ENCODE peak calls at places on chromosomes 2 and 18, in eight cellular contexts. U is spleen, H is HepG2, J is esophagus muscularis mucosa, T is SK-N-SH, V is H1, F is K562, O is stomach. A is an unnamed sample.

GRCh38 chr2:16425462-16426336 is 239.9 kb downstream of the CYRIA start:
- DNase-seq in U (no peak), H (peak), J (no peak), T (peak), V (no peak), F (no peak), O (peak), A (no peak)

GRCh38 chr2:98833172-98833916 is 102.4 kb upstream of the MGAT4A start:
- DNase-seq in U (no peak), H (no peak), J (no peak), T (no peak), V (no peak), F (no peak), O (no peak), A (no peak)

GRCh38 chr18:11664286-11664685 is 24.8 kb upstream of the GNAL start:
- DNase-seq in U (no peak), H (no peak), J (peak), T (no peak), V (no peak), F (no peak), O (no peak), A (peak)

GRCh38 chr2:64391459-64391858 is 62.5 kb upstream of the LGALSL start:
- DNase-seq in U (no peak), H (no peak), J (no peak), T (no peak), V (no peak), F (no peak), O (no peak), A (peak)

GRCh38 chr2:234947556-234947955 is 4.3 kb upstream of the SH3BP4 start:
- DNase-seq in U (no peak), H (no peak), J (no peak), T (no peak), V (no peak), F (no peak), O (no peak), A (no peak)

GRCh38 chr2:37449686-37450392 is 105.4 kb downstream of the QPCT start:
- DNase-seq in U (no peak), H (no peak), J (no peak), T (no peak), V (no peak), F (no peak), O (peak), A (no peak)

GRCh38 chr2:68734688-68735525 is at the start of gene ARHGAP25:
- DNase-seq in U (no peak), H (no peak), J (peak), T (no peak), V (no peak), F (no peak), O (no peak), A (no peak)

GRCh38 chr2:37583867-37584266 is 87.6 kb downstream of the CDC42EP3 start:
- DNase-seq in U (no peak), H (no peak), J (no peak), T (no peak), V (no peak), F (no peak), O (no peak), A (no peak)

GRCh38 chr2:56183643-56184499 is at the start of gene CCDC85A:
- DNase-seq in U (peak), H (peak), J (peak), T (peak), V (peak), F (peak), O (peak), A (no peak)

GRCh38 chr2:56185101-56185581 is 1.4 kb downstream of the CCDC85A start:
- DNase-seq in U (peak), H (no peak), J (peak), T (peak), V (no peak), F (no peak), O (no peak), A (no peak)

GRCh38 chr2:56184500-56184996 is 758 bp downstream of the CCDC85A start:
- DNase-seq in U (peak), H (no peak), J (peak), T (no peak), V (no peak), F (peak), O (no peak), A (no peak)

GRCh38 chr2:56179931-56180330 is 3.9 kb upstream of the CCDC85A start:
- DNase-seq in U (no peak), H (no peak), J (peak), T (no peak), V (no peak), F (no peak), O (no peak), A (no peak)

GRCh38 chr2:56182420-56182819 is 1.4 kb upstream of the CCDC85A start:
- DNase-seq in U (no peak), H (no peak), J (peak), T (no peak), V (no peak), F (no peak), O (no peak), A (no peak)
- TF ChIP-seq POLR2AphosphoS5 in U (no peak), H (no peak), J (no peak), T (no peak), V (peak), F (no peak), O (no peak), A (no peak)

DNA sequence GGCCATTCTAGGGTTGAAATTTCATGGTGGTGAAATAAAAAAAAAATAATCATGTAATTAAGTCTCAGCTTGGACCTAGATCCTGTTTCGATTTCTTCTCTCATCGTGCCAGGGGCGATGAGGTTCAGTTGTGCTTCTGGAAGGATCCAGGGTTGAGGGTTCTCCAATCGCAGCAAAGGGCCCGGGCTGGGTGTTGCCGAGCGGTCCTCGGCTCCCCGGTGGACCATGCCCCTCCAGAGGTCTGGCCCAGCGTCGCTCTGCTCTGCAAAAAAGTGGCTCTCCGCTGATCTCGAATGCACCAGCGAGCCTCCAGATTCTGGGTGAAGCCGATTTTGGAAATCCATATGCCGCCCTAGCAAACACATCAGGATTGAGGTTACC is 39.0 kb downstream of the EN1 start:
- DNase-seq in U (no peak), H (no peak), J (no peak), T (no peak), V (no peak), F (no peak), O (no peak), A (no peak)
- H3K27ac ChIP-seq in U (no peak), H (no peak), J (no peak), T (no peak), V (no peak), F (no peak), O (no peak), A (no peak)

GRCh38 chr2:22878094-22878493 is 506.9 kb upstream of the KLHL29 start:
- DNase-seq in U (no peak), H (no peak), J (no peak), T (no peak), V (no peak), F (no peak), O (no peak), A (no peak)

GRCh38 chr2:22883054-22883453 is 501.9 kb upstream of the KLHL29 start:
- DNase-seq in U (no peak), H (no peak), J (no peak), T (no peak), V (no peak), F (no peak), O (no peak), A (no peak)

GRCh38 chr2:22880161-22880560 is 504.8 kb upstream of the KLHL29 start:
- DNase-seq in U (no peak), H (no peak), J (no peak), T (no peak), V (no peak), F (no peak), O (no peak), A (no peak)

GRCh38 chr2:22879009-22879863 is 505.7 kb upstream of the KLHL29 start:
- DNase-seq in U (no peak), H (no peak), J (no peak), T (peak), V (no peak), F (no peak), O (no peak), A (peak)
- TF ChIP-seq CTCF in U (no peak), H (no peak), J (no peak), T (no peak), V (no peak), F (no peak), O (no peak), A (no peak)

GRCh38 chr2:60899230-60899891 is 18.0 kb downstream of the REL start:
- DNase-seq in U (no peak), H (no peak), J (no peak), T (no peak), V (no peak), F (no peak), O (no peak), A (no peak)
- TF ChIP-seq POLR2AphosphoS5 in U (no peak), H (no peak), J (no peak), T (no peak), V (no peak), F (no peak), O (no peak), A (no peak)

GRCh38 chr2:233267516-233268245 is 16.2 kb downstream of the ATG16L1 start:
- DNase-seq in U (peak), H (no peak), J (no peak), T (no peak), V (no peak), F (no peak), O (peak), A (no peak)

GRCh38 chr2:233271693-233272092 is 20.2 kb downstream of the ATG16L1 start:
- DNase-seq in U (no peak), H (no peak), J (no peak), T (no peak), V (no peak), F (no peak), O (no peak), A (no peak)

GRCh38 chr2:233273120-233273519 is 21.6 kb downstream of the ATG16L1 start:
- DNase-seq in U (no peak), H (no peak), J (no peak), T (no peak), V (no peak), F (no peak), O (no peak), A (no peak)

GRCh38 chr2:233270951-233271350 is 19.5 kb downstream of the ATG16L1 start:
- DNase-seq in U (no peak), H (no peak), J (no peak), T (no peak), V (no peak), F (no peak), O (no peak), A (no peak)

DNA sequence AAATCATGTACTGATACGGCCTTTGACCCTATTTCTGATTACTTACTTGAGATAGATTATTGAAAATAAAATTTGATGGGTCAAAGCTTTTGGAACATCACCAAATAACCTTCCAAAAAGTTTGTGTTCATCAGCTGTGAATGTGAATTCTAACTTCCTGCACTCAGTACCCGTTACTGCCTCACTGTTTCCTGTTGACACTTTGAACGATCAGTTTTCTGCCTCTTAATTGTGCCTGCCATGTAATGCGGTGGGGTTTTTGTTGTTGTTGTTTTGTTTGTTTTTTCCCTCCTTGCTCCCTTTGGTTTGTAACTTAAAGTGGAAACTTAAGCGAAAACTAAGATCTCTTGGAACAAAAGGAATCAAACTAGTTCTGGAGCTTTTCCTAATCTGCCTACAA is 18.9 kb downstream of the ATG16L1 start:
- DNase-seq in U (no peak), H (no peak), J (no peak), T (no peak), V (no peak), F (no peak), O (no peak), A (no peak)
- H3K27ac ChIP-seq in U (peak), H (no peak), J (no peak), T (no peak), V (no peak), F (no peak), O (peak), A (peak)

GRCh38 chr2:218233543-218233942 is 16.6 kb downstream of the ARPC2 start:
- DNase-seq in U (no peak), H (no peak), J (no peak), T (no peak), V (no peak), F (no peak), O (no peak), A (no peak)

GRCh38 chr2:218229851-218230250 is 12.9 kb downstream of the ARPC2 start:
- DNase-seq in U (no peak), H (no peak), J (no peak), T (no peak), V (no peak), F (no peak), O (no peak), A (no peak)

GRCh38 chr2:218228366-218229092 is 11.5 kb downstream of the ARPC2 start:
- DNase-seq in U (no peak), H (no peak), J (no peak), T (no peak), V (no peak), F (no peak), O (no peak), A (no peak)

GRCh38 chr2:218229239-218229638 is 12.2 kb downstream of the ARPC2 start:
- DNase-seq in U (no peak), H (no peak), J (no peak), T (no peak), V (no peak), F (no peak), O (no peak), A (no peak)

DNA sequence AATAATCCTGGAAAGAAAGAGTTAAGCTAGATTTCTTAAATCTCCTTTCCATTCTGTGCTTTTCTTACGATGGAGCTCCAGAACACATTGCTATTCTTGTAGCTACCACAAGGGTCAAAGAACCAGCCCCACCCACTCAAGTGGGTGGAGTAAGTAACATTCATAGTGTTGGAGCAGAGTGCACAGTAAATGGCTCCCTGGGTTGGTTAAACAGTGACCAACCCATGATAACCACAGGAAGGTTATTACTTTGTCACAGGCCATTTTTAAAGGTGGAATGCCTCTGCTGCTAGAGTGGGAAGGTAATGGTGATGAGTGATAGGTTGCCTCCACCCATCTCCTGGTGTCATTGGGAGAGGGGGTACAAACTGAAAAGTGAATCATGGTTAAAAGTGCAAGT is 13.9 kb downstream of the ARPC2 start:
- DNase-seq in U (no peak), H (peak), J (no peak), T (peak), V (no peak), F (peak), O (peak), A (no peak)
- TF ChIP-seq CTCF in U (no peak), H (peak), J (peak), T (peak), V (peak), F (peak), O (peak), A (no peak)

GRCh38 chr2:229170907-229171306 is 100.2 kb downstream of the PID1 start:
- DNase-seq in U (no peak), H (no peak), J (no peak), T (no peak), V (no peak), F (no peak), O (no peak), A (no peak)
- TF ChIP-seq POLR2AphosphoS5 in U (no peak), H (no peak), J (no peak), T (no peak), V (no peak), F (no peak), O (no peak), A (no peak)

DNA sequence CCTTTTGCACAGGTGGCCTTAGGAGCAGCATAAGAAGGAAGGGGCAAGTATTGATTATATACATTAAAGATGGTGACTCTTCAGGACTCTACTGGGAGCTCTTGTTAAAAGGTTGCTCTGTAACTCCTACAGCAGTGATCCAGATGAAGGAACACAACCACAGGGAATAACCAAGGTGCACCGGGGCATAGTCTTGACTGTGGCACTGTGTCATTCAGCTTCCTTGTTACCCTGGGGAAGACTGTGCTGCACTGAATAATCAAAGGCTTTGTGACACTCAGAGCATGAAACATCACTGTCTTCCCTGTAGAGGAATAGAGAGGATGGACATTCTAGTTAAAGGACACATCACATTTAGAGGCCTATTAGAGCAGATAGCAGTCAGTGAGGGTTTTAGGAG is 105.3 kb downstream of the UBE2E3 start:
- DNase-seq in U (no peak), H (no peak), J (no peak), T (no peak), V (no peak), F (no peak), O (no peak), A (no peak)
- H3K27ac ChIP-seq in U (no peak), H (no peak), J (no peak), T (no peak), V (no peak), F (no peak), O (no peak), A (no peak)

DNA sequence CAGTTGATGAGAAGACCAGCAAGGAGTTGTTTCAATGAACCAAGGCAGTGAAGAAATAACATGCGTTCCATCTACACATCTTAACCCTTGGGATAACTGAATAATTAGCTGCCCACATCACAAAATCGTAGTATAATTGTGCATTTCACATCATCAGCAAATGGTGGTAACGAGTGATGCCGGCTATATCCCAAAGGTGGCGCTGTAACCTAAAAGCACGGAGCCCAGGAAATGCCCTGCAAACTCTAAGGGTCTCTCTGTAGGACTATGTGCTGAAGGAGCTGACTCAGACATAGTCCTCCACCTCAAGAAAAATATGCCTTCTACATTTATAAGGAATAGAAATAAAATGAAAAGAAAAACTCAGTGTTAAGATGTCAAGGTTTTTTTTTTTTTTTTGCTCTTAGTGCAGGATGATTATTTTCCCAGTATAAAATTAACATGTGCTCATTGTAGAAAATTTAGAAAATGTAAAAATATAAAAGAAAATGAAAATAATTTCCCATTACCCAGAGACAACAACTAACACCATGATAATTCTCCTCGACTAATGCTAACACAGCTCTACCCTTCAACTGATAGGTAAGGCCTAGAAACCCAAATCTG is 23.1 kb upstream of the DSG3 start:
- DNase-seq in U (no peak), H (peak), J (no peak), T (peak), V (no peak), F (peak), O (peak), A (no peak)
- TF ChIP-seq CTCF in U (no peak), H (peak), J (no peak), T (peak), V (peak), F (peak), O (peak), A (no peak)